ENCODE peak calls at places on chromosome 6, in ten cellular contexts. L is psoas muscle; T is neural progenitor cell; C is tibial artery; K is astrocyte; D is naive thymus-derived CD4-positive, alpha-beta T cell; H is tibial nerve; S is lower lobe of right lung; Z is adrenal gland; O is left ventricle myocardium inferior. X is an unnamed sample.

GRCh38 chr6:98828991-98829411 is 5.4 kb upstream of the POU3F2 start:
- DNase-seq in L (no peak), T (peak; percentile 62), C (no peak), K (no peak), D (no peak), H (no peak), S (no peak), Z (no peak), O (no peak), X (no peak)

GRCh38 chr6:1348675-1349074 is 36.8 kb downstream of the FOXQ1 start:
- DNase-seq in L (peak; percentile 63), T (peak; percentile 32), C (no peak), K (peak; percentile 72), D (no peak), H (no peak), S (peak; percentile 67), Z (no peak), O (peak; percentile 66), X (no peak)

GRCh38 chr6:140979642-140980091 is 1153.1 kb upstream of the GJE1 start:
- DNase-seq in L (no peak), T (no peak), C (peak; percentile 65), K (peak; percentile 94), D (no peak), H (peak; percentile 14), S (no peak), Z (no peak), O (no peak), X (no peak)

GRCh38 chr6:149471801-149472200 is 13.0 kb downstream of the ZC3H12D start:
- DNase-seq in L (no peak), T (no peak), C (no peak), K (no peak), D (no peak), H (no peak), S (no peak), Z (no peak), O (no peak), X (no peak)

GRCh38 chr6:14228571-14228970 is 111.0 kb downstream of the CD83 start:
- DNase-seq in L (no peak), T (no peak), C (no peak), K (peak; percentile 47), D (peak; percentile 42), H (no peak), S (no peak), Z (no peak), O (peak; percentile 19), X (no peak)

GRCh38 chr6:6825986-6826901 is 237.7 kb downstream of the LY86 start:
- DNase-seq in L (peak; percentile 89), T (no peak), C (peak; percentile 41), K (no peak), D (no peak), H (no peak), S (peak; percentile 75), Z (peak; percentile 63), O (peak; percentile 56), X (peak; percentile 55)

GRCh38 chr6:79612918-79613317 is 18.2 kb upstream of the SH3BGRL2 start:
- DNase-seq in L (no peak), T (no peak), C (no peak), K (no peak), D (no peak), H (no peak), S (no peak), Z (no peak), O (no peak), X (no peak)

GRCh38 chr6:129369737-129370136 is 340.2 kb downstream of the ARHGAP18 start:
- DNase-seq in L (no peak), T (no peak), C (no peak), K (no peak), D (no peak), H (no peak), S (no peak), Z (no peak), O (no peak), X (no peak)

GRCh38 chr6:78492351-78493010 is 374.9 kb upstream of the IRAK1BP1 start:
- DNase-seq in L (no peak), T (no peak), C (no peak), K (peak; percentile 22), D (no peak), H (no peak), S (no peak), Z (no peak), O (no peak), X (no peak)

GRCh38 chr6:79436232-79436631 is 101.0 kb downstream of the LCA5 start:
- DNase-seq in L (no peak), T (no peak), C (no peak), K (no peak), D (no peak), H (no peak), S (no peak), Z (no peak), O (no peak), X (no peak)

GRCh38 chr6:66993272-66993671 is 1286.2 kb upstream of the EYS start:
- DNase-seq in L (no peak), T (no peak), C (no peak), K (no peak), D (no peak), H (no peak), S (no peak), Z (no peak), O (no peak), X (no peak)

GRCh38 chr6:41636803-41637178 is 1.5 kb upstream of the MDFI start:
- DNase-seq in L (no peak), T (peak; percentile 37), C (no peak), K (no peak), D (no peak), H (no peak), S (peak; percentile 71), Z (peak; percentile 33), O (no peak), X (peak; percentile 83)

GRCh38 chr6:151690768-151691562 is 116.5 kb upstream of the ESR1 start:
- DNase-seq in L (no peak), T (no peak), C (no peak), K (peak; percentile 27), D (peak; percentile 26), H (no peak), S (no peak), Z (no peak), O (no peak), X (no peak)

GRCh38 chr6:34565722-34566137 is 9.6 kb upstream of the SPDEF start:
- DNase-seq in L (no peak), T (no peak), C (no peak), K (no peak), D (no peak), H (no peak), S (no peak), Z (no peak), O (no peak), X (no peak)

GRCh38 chr6:6746970-6747338 is 158.4 kb downstream of the LY86 start:
- DNase-seq in L (no peak), T (no peak), C (no peak), K (no peak), D (no peak), H (no peak), S (no peak), Z (no peak), O (no peak), X (no peak)

GRCh38 chr6:83057705-83058321 is 7.8 kb downstream of the UBE3D start:
- DNase-seq in L (no peak), T (peak; percentile 70), C (no peak), K (no peak), D (peak; percentile 10), H (no peak), S (no peak), Z (peak; percentile 30), O (no peak), X (no peak)

DNA sequence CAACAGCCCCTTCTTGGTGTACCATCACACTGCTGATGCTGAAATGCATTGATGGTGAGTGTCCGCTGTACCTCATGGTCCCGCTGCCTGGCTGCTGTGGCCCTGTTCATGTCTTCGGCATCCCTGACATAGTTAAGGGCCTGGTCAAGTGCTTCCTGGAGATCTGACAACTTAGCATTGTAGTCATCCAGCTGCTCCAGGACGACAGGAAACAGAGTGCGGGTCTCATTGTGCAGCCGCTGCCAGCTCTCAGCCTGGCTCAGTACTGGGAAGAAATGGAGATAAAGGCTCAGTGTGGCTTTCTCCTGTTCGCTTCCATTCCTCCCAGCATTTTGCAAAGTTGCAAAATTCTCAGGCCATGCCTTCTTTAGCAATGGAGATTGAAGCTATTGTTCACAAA is 81.8 kb downstream of the LAMA4 start:
- DNase-seq in L (no peak), T (no peak), C (no peak), K (no peak), D (no peak), H (no peak), S (no peak), Z (no peak), O (no peak), X (no peak)
- H3K36me3 ChIP-seq in L (peaks cover 39% of the 10 kb centered on the region), T (no peaks in the 10 kb centered on the region), C (peaks cover 83% of the 10 kb centered on the region), K (peaks cover 27% of the 10 kb centered on the region), D (no peaks in the 10 kb centered on the region), H (peaks cover 98% of the 10 kb centered on the region), S (peaks cover 81% of the 10 kb centered on the region), Z (peaks cover 4% of the 10 kb centered on the region), O (peaks cover 94% of the 10 kb centered on the region), X (peaks cover 4% of the 10 kb centered on the region)

DNA sequence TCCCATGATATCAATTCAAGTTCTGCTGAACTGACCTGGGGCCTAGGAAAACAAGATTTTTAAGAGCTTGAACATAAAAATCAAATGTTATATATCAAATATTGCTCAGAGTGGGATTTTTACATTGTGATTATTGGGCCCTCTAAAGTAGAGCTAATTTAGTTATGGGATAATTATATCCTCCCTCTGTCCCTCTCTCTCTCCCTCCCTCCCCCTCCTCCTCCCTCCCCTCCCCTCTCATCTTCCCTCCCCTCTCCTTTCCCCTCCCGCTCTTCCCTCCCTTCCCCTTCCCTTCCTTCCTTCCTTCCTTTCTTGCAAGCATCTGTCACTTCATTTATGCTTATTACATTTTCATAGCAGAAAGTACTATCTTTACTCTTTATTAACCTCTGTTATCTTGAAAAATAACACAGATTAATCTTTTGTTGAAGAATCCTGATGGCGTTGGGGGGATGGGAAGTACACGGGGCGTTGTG is 32.8 kb downstream of the KIF25 start:
- DNase-seq in L (no peak), T (no peak), C (no peak), K (no peak), D (no peak), H (no peak), S (no peak), Z (no peak), O (no peak), X (no peak)
- H3K36me3 ChIP-seq in L (no peaks in the 10 kb centered on the region), T (no peaks in the 10 kb centered on the region), C (no peaks in the 10 kb centered on the region), K (no peaks in the 10 kb centered on the region), D (no peaks in the 10 kb centered on the region), H (no peaks in the 10 kb centered on the region), S (no peaks in the 10 kb centered on the region), Z (no peaks in the 10 kb centered on the region), O (no peaks in the 10 kb centered on the region), X (no peaks in the 10 kb centered on the region)

GRCh38 chr6:144550392-144550791 is 265.3 kb downstream of the UTRN start:
- DNase-seq in L (no peak), T (no peak), C (no peak), K (no peak), D (no peak), H (no peak), S (no peak), Z (no peak), O (no peak), X (no peak)
- H3K36me3 ChIP-seq in L (peaks cover 70% of the 10 kb centered on the region), T (no peaks in the 10 kb centered on the region), C (peaks cover 65% of the 10 kb centered on the region), K (peaks cover 8% of the 10 kb centered on the region), D (peaks cover 3% of the 10 kb centered on the region), H (peaks cover 82% of the 10 kb centered on the region), S (peaks cover 94% of the 10 kb centered on the region), Z (peaks cover 10% of the 10 kb centered on the region), O (peaks cover 88% of the 10 kb centered on the region), X (peaks cover 2% of the 10 kb centered on the region)

DNA sequence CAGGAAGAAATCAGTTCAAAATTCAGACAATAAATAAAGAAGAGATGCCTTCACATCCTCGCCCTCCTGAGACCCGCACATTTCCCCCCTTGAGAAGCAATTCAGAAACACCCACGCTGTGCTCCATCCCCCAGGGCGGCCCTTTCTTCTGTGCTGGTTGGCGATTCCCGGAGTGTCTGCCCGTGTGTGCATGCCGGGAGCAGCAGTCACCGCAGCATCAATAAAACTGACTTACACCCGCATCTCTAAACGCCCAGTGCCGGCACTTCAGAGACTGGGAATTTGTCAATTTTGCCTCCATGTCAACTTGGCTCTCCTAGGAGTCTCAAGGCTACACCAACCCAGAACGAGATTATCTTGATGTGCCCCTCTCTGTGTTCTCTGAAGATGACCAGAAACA is 67.4 kb upstream of the TRAF3IP2 start:
- DNase-seq in L (no peak), T (peak; percentile 53), C (no peak), K (no peak), D (no peak), H (no peak), S (no peak), Z (no peak), O (no peak), X (no peak)
- H3K36me3 ChIP-seq in L (no peaks in the 10 kb centered on the region), T (no peaks in the 10 kb centered on the region), C (no peaks in the 10 kb centered on the region), K (peaks cover 15% of the 10 kb centered on the region), D (peaks cover 15% of the 10 kb centered on the region), H (peaks cover 49% of the 10 kb centered on the region), S (peaks cover 74% of the 10 kb centered on the region), Z (no peaks in the 10 kb centered on the region), O (peaks cover 53% of the 10 kb centered on the region), X (peaks cover 3% of the 10 kb centered on the region)